ENCODE peak calls at places on chromosomes 16 and 17, in five cellular contexts. X is A549, L is GM12878, F is K562, U is HepG2. T is an unnamed sample.

GRCh38 chr16:12709807-12710206 is 93.9 kb downstream of the CPPED1 start:
- DNase-seq in X (no peak), L (no peak), F (no peak), U (no peak), T (no peak)

GRCh38 chr16:75227361-75228142 is 8.8 kb downstream of the CTRB1 start:
- DNase-seq in X (no peak), L (no peak), F (no peak), U (no peak), T (peak)

GRCh38 chr17:79907855-79908254 is 68.6 kb upstream of the CBX4 start:
- DNase-seq in X (peak), L (no peak), F (no peak), U (no peak), T (no peak)

GRCh38 chr17:41647038-41647813 is 22.9 kb upstream of the KRT17 start:
- DNase-seq in X (no peak), L (no peak), F (no peak), U (no peak), T (no peak)

GRCh38 chr16:70805787-70806186 is 4.8 kb upstream of the VAC14 start:
- DNase-seq in X (no peak), L (no peak), F (no peak), U (no peak), T (no peak)

GRCh38 chr17:28497931-28498330 is 8.2 kb upstream of the FOXN1 start:
- DNase-seq in X (no peak), L (no peak), F (no peak), U (no peak), T (peak)

GRCh38 chr16:17403859-17404545 is 66.8 kb downstream of the XYLT1 start:
- DNase-seq in X (no peak), L (peak), F (no peak), U (no peak), T (no peak)

GRCh38 chr16:31149332-31149731 is 534 bp downstream of the PRSS36 start:
- DNase-seq in X (no peak), L (no peak), F (no peak), U (no peak), T (no peak)

GRCh38 chr17:39002991-39003715 is 36.0 kb upstream of the FBXO47 start:
- DNase-seq in X (no peak), L (no peak), F (peak), U (no peak), T (no peak)

GRCh38 chr16:28182183-28182582 is 29.6 kb downstream of the XPO6 start:
- DNase-seq in X (no peak), L (no peak), F (no peak), U (no peak), T (no peak)

GRCh38 chr16:57260294-57260929 is 15.4 kb downstream of the ARL2BP start:
- DNase-seq in X (no peak), L (peak), F (peak), U (no peak), T (peak)

GRCh38 chr16:380837-381787 is 666 bp downstream of the PGAP6 start:
- DNase-seq in X (no peak), L (no peak), F (peak), U (no peak), T (peak)

GRCh38 chr16:84156342-84156784 is 11.3 kb downstream of the DNAAF1 start:
- DNase-seq in X (no peak), L (no peak), F (no peak), U (no peak), T (no peak)

GRCh38 chr16:55077231-55077630 is 146.6 kb downstream of the IRX5 start:
- DNase-seq in X (no peak), L (no peak), F (no peak), U (no peak), T (no peak)

GRCh38 chr17:83115832-83116231 is 36.4 kb downstream of the METRNL start:
- DNase-seq in X (no peak), L (no peak), F (no peak), U (no peak), T (no peak)

GRCh38 chr16:68084504-68085258 is 489 bp upstream of the NFATC3 start:
- DNase-seq in X (peak), L (peak), F (peak), U (peak), T (peak)

GRCh38 chr17:9235346-9235745 is 214.0 kb downstream of the NTN1 start:
- DNase-seq in X (no peak), L (no peak), F (no peak), U (no peak), T (no peak)

GRCh38 chr17:71970312-71970711 is 150.5 kb upstream of the SOX9 start:
- DNase-seq in X (peak), L (no peak), F (no peak), U (no peak), T (no peak)

GRCh38 chr17:79779661-79780365 is 1.9 kb downstream of the CBX2 start:
- DNase-seq in X (no peak), L (no peak), F (no peak), U (no peak), T (no peak)

GRCh38 chr17:81033535-81034167 is 1.3 kb upstream of the BAIAP2 start:
- DNase-seq in X (no peak), L (no peak), F (no peak), U (peak), T (no peak)

GRCh38 chr16:16189842-16190241 is 33.5 kb downstream of the ABCC6 start:
- DNase-seq in X (no peak), L (no peak), F (peak), U (no peak), T (no peak)

GRCh38 chr17:67422887-67423286 is 45.8 kb downstream of the PITPNC1 start:
- DNase-seq in X (peak), L (no peak), F (no peak), U (peak), T (no peak)

GRCh38 chr16:89581045-89581695 is 5.6 kb downstream of the CPNE7 start:
- DNase-seq in X (peak), L (no peak), F (no peak), U (peak), T (no peak)

GRCh38 chr17:17108681-17109049 is 66.4 kb downstream of the MPRIP start:
- DNase-seq in X (peak), L (no peak), F (no peak), U (no peak), T (peak)

GRCh38 chr16:85851034-85851780 is 47.8 kb upstream of the IRF8 start:
- DNase-seq in X (no peak), L (no peak), F (no peak), U (no peak), T (no peak)

GRCh38 chr17:41647940-41648410 is 23.6 kb upstream of the KRT17 start:
- DNase-seq in X (peak), L (no peak), F (peak), U (peak), T (peak)

GRCh38 chr17:75499313-75500022 is 15.9 kb downstream of the CASKIN2 start:
- DNase-seq in X (no peak), L (no peak), F (peak), U (no peak), T (no peak)

GRCh38 chr17:19306160-19307111 is 56.1 kb downstream of the B9D1 start:
- DNase-seq in X (no peak), L (peak), F (no peak), U (peak), T (no peak)

GRCh38 chr16:66058181-66058580 is 308.3 kb upstream of the CDH5 start:
- DNase-seq in X (no peak), L (no peak), F (no peak), U (no peak), T (no peak)

GRCh38 chr16:2963074-2963610 is 933 bp upstream of the KREMEN2 start:
- DNase-seq in X (no peak), L (no peak), F (peak), U (no peak), T (no peak)

GRCh38 chr16:16163571-16163970 is 59.7 kb downstream of the ABCC6 start:
- DNase-seq in X (no peak), L (no peak), F (no peak), U (no peak), T (no peak)

GRCh38 chr17:50407921-50408320 is 10.6 kb upstream of the LRRC59 start:
- DNase-seq in X (no peak), L (no peak), F (no peak), U (no peak), T (no peak)
- H3K27ac ChIP-seq in X (no peak), L (no peak), F (no peak), U (no peak), T (no peak)

GRCh38 chr17:30812218-30813177 is 12.0 kb downstream of the CRLF3 start:
- DNase-seq in X (no peak), L (no peak), F (no peak), U (no peak), T (no peak)
- TF ChIP-seq JUNB in X (no peak), L (no peak), F (no peak), U (no peak), T (no peak)

DNA sequence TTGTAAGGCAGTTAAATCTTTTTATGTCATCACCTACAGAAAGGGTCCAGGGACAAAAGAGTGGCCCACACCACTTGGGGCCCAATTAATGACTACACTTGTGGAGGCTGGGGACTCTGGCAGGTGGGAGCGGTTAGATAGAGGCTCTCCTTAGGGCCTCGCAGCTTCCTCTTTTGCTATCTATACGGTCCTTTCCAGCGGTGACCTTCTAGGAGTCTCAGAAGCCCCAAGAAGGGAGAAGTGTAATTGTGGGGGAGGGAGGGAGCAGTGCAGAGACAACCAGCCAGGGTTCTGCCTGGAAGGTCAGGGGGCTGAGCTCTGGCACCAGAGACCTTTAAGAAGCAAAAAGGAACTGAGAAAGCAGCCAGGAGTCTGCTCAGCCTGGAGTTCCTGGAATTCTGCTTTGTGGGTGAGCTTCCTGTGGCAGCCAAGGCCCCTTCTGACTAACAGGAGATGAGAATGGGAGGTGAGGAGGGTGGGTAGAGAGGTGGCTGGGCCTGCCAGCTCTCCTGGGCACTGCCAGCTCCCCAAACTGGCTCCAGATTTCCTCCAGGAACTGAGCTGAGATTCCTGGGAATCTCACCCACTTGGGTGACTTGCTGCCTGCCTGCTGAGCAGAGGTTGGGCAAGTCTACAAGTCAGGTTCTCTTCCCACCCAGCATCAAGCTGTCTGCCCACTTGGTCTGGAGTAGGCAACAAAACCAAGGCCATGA is 16.3 kb upstream of the MAP3K14 start:
- DNase-seq in X (no peak), L (no peak), F (peak), U (no peak), T (no peak)
- H3K27ac ChIP-seq in X (peak), L (peak), F (peak), U (no peak), T (no peak)

GRCh38 chr16:81688182-81688581 is 90.9 kb upstream of the PLCG2 start:
- DNase-seq in X (no peak), L (no peak), F (no peak), U (no peak), T (no peak)
- TF ChIP-seq JUNB in X (no peak), L (no peak), F (no peak), U (no peak), T (no peak)